ENCODE peak calls at places on chromosomes 16 and 17, in five cellular contexts. One of them, this sample, is unnamed.

GRCh38 chr16:1953734-1954133 is 755 bp downstream of the RPL3L start:
- DNase-seq in right lobe of liver: no peak
- DNase-seq in testis: no peak
- DNase-seq in Panc1: no peak
- DNase-seq in stomach: no peak
- DNase-seq in this sample: no peak

GRCh38 chr16:11016993-11017392 is 72.6 kb downstream of the CLEC16A start:
- DNase-seq in testis: peak
- DNase-seq in stomach: peak
- DNase-seq in right lobe of liver: no peak
- DNase-seq in Panc1: no peak
- DNase-seq in this sample: peak

GRCh38 chr17:1168537-1169234 is 11.1 kb downstream of the ABR start:
- DNase-seq in right lobe of liver: no peak
- DNase-seq in testis: no peak
- DNase-seq in Panc1: no peak
- DNase-seq in stomach: no peak
- DNase-seq in this sample: no peak

GRCh38 chr17:81832608-81833159 is 407 bp downstream of the MCRIP1 start:
- DNase-seq in testis: peak
- DNase-seq in Panc1: no peak
- DNase-seq in right lobe of liver: no peak
- DNase-seq in stomach: no peak
- DNase-seq in this sample: peak

GRCh38 chr17:77453613-77454559 is 313.1 kb downstream of the SEC14L1 start:
- DNase-seq in Panc1: no peak
- DNase-seq in right lobe of liver: peak
- DNase-seq in testis: no peak
- DNase-seq in stomach: peak
- DNase-seq in this sample: peak

GRCh38 chr16:81448154-81449131 is 3.8 kb downstream of the CMIP start:
- DNase-seq in right lobe of liver: peak
- DNase-seq in testis: no peak
- DNase-seq in Panc1: no peak
- DNase-seq in stomach: peak
- DNase-seq in this sample: peak

GRCh38 chr17:82241183-82241925 is 12.5 kb downstream of the SLC16A3 start:
- DNase-seq in testis: no peak
- DNase-seq in right lobe of liver: peak
- DNase-seq in Panc1: no peak
- DNase-seq in stomach: peak
- DNase-seq in this sample: peak

GRCh38 chr16:11682655-11683096 is 14.4 kb downstream of the SNN start:
- DNase-seq in right lobe of liver: no peak
- DNase-seq in testis: no peak
- DNase-seq in stomach: no peak
- DNase-seq in Panc1: no peak
- DNase-seq in this sample: no peak

GRCh38 chr16:85626191-85626951 is 13.2 kb downstream of the GSE1 start:
- DNase-seq in testis: peak
- DNase-seq in right lobe of liver: no peak
- DNase-seq in Panc1: no peak
- DNase-seq in stomach: peak
- DNase-seq in this sample: no peak

GRCh38 chr17:19288453-19288852 is 51.3 kb downstream of the EPN2 start:
- DNase-seq in Panc1: no peak
- DNase-seq in stomach: no peak
- DNase-seq in right lobe of liver: no peak
- DNase-seq in testis: no peak
- DNase-seq in this sample: no peak

GRCh38 chr17:40122944-40123810 is 1.4 kb downstream of the MSL1 start:
- DNase-seq in testis: peak
- DNase-seq in Panc1: no peak
- DNase-seq in stomach: no peak
- DNase-seq in right lobe of liver: peak
- DNase-seq in this sample: peak

GRCh38 chr16:72989203-72989991 is 58.5 kb downstream of the ZFHX3 start:
- DNase-seq in right lobe of liver: no peak
- DNase-seq in testis: peak
- DNase-seq in Panc1: no peak
- DNase-seq in stomach: no peak
- DNase-seq in this sample: no peak

GRCh38 chr17:73722163-73722562 is 77.9 kb upstream of the SDK2 start:
- DNase-seq in Panc1: no peak
- DNase-seq in stomach: no peak
- DNase-seq in testis: no peak
- DNase-seq in right lobe of liver: no peak
- DNase-seq in this sample: no peak

GRCh38 chr17:73203135-73203787 is 10.4 kb downstream of the COG1 start:
- DNase-seq in testis: no peak
- DNase-seq in right lobe of liver: no peak
- DNase-seq in stomach: peak
- DNase-seq in Panc1: no peak
- DNase-seq in this sample: peak

GRCh38 chr17:66354981-66355380 is 52.6 kb downstream of the PRKCA start:
- DNase-seq in Panc1: no peak
- DNase-seq in stomach: no peak
- DNase-seq in right lobe of liver: no peak
- DNase-seq in testis: no peak
- DNase-seq in this sample: no peak

GRCh38 chr16:84555418-84556196 is 51.1 kb upstream of the MEAK7 start:
- DNase-seq in stomach: no peak
- DNase-seq in testis: no peak
- DNase-seq in right lobe of liver: no peak
- DNase-seq in Panc1: no peak
- DNase-seq in this sample: no peak

GRCh38 chr17:68512967-68513474 is 791 bp downstream of the PRKAR1A start:
- DNase-seq in Panc1: no peak
- DNase-seq in testis: peak
- DNase-seq in stomach: no peak
- DNase-seq in right lobe of liver: no peak
- DNase-seq in this sample: peak

GRCh38 chr16:84508502-84508901 is 4.0 kb upstream of the MEAK7 start:
- DNase-seq in testis: no peak
- DNase-seq in right lobe of liver: peak
- DNase-seq in Panc1: no peak
- DNase-seq in stomach: no peak
- DNase-seq in this sample: no peak

GRCh38 chr17:29682054-29682453 is 59.3 kb upstream of the CORO6 start:
- DNase-seq in Panc1: no peak
- DNase-seq in right lobe of liver: no peak
- DNase-seq in testis: no peak
- DNase-seq in stomach: no peak
- DNase-seq in this sample: no peak

GRCh38 chr17:28494445-28495188 is 11.5 kb upstream of the FOXN1 start:
- DNase-seq in stomach: peak
- DNase-seq in testis: peak
- DNase-seq in Panc1: peak
- DNase-seq in right lobe of liver: peak
- DNase-seq in this sample: peak

GRCh38 chr16:11258553-11259287 is 2.7 kb upstream of the SOCS1 start:
- DNase-seq in Panc1: no peak
- DNase-seq in testis: peak
- DNase-seq in right lobe of liver: peak
- DNase-seq in stomach: peak
- DNase-seq in this sample: peak

GRCh38 chr16:1708768-1709180 is 2.8 kb downstream of the MAPK8IP3 start:
- DNase-seq in right lobe of liver: no peak
- DNase-seq in Panc1: no peak
- DNase-seq in testis: no peak
- DNase-seq in stomach: no peak
- DNase-seq in this sample: no peak

GRCh38 chr17:37274432-37274831 is 101.4 kb upstream of the C17orf78 start:
- DNase-seq in right lobe of liver: no peak
- DNase-seq in stomach: no peak
- DNase-seq in Panc1: no peak
- DNase-seq in testis: no peak
- DNase-seq in this sample: no peak

GRCh38 chr16:28181557-28181914 is 30.2 kb downstream of the XPO6 start:
- DNase-seq in stomach: peak
- DNase-seq in Panc1: peak
- DNase-seq in testis: no peak
- DNase-seq in right lobe of liver: no peak
- DNase-seq in this sample: peak

GRCh38 chr17:68398731-68399637 is 58.3 kb downstream of the WIPI1 start:
- DNase-seq in stomach: peak
- DNase-seq in Panc1: peak
- DNase-seq in right lobe of liver: peak
- DNase-seq in testis: peak
- DNase-seq in this sample: peak

GRCh38 chr17:28725166-28725659 is 820 bp downstream of the TLCD1 start:
- DNase-seq in right lobe of liver: no peak
- DNase-seq in stomach: no peak
- DNase-seq in Panc1: no peak
- DNase-seq in testis: no peak
- DNase-seq in this sample: peak

GRCh38 chr17:19719365-19720209 is 3.2 kb upstream of the SLC47A2 start:
- DNase-seq in stomach: no peak
- DNase-seq in testis: no peak
- DNase-seq in Panc1: no peak
- DNase-seq in right lobe of liver: no peak
- DNase-seq in this sample: peak

GRCh38 chr16:85235988-85236831 is 123.9 kb upstream of the CIBAR2 start:
- DNase-seq in right lobe of liver: peak
- DNase-seq in Panc1: no peak
- DNase-seq in stomach: peak
- DNase-seq in testis: peak
- DNase-seq in this sample: peak

GRCh38 chr17:36731091-36731490 is 129.7 kb downstream of the MRM1 start:
- DNase-seq in stomach: no peak
- DNase-seq in Panc1: no peak
- DNase-seq in right lobe of liver: no peak
- DNase-seq in testis: no peak
- DNase-seq in this sample: peak

GRCh38 chr17:83062011-83062817 is 17.2 kb upstream of the METRNL start:
- DNase-seq in right lobe of liver: peak
- DNase-seq in stomach: no peak
- DNase-seq in testis: peak
- DNase-seq in Panc1: no peak
- DNase-seq in this sample: no peak

GRCh38 chr17:50672831-50673551 is 34.7 kb downstream of the ANKRD40 start:
- DNase-seq in right lobe of liver: peak
- DNase-seq in testis: no peak
- DNase-seq in stomach: no peak
- DNase-seq in Panc1: no peak
- DNase-seq in this sample: no peak

GRCh38 chr16:87851141-87851587 is 18.1 kb downstream of the SLC7A5 start:
- DNase-seq in Panc1: no peak
- DNase-seq in stomach: no peak
- DNase-seq in testis: no peak
- DNase-seq in right lobe of liver: no peak
- DNase-seq in this sample: no peak

GRCh38 chr16:54718376-54718775 is 212.3 kb upstream of the IRX5 start:
- DNase-seq in stomach: no peak
- DNase-seq in right lobe of liver: no peak
- DNase-seq in testis: no peak
- DNase-seq in Panc1: no peak
- DNase-seq in this sample: no peak

GRCh38 chr16:77399546-77399945 is 35.3 kb downstream of the ADAMTS18 start:
- DNase-seq in Panc1: no peak
- DNase-seq in stomach: no peak
- DNase-seq in testis: no peak
- DNase-seq in right lobe of liver: no peak
- DNase-seq in this sample: no peak

GRCh38 chr17:80780381-80781187 is 211.1 kb upstream of the CHMP6 start:
- DNase-seq in right lobe of liver: no peak
- DNase-seq in stomach: no peak
- DNase-seq in testis: no peak
- DNase-seq in Panc1: no peak
- DNase-seq in this sample: no peak
- H3K27ac ChIP-seq in right lobe of liver: no peak
- H3K27ac ChIP-seq in stomach: peak
- H3K27ac ChIP-seq in testis: no peak
- H3K27ac ChIP-seq in Panc1: no peak
- H3K27ac ChIP-seq in this sample: no peak

GRCh38 chr17:72063262-72063661 is 57.6 kb upstream of the SOX9 start:
- DNase-seq in testis: no peak
- DNase-seq in Panc1: no peak
- DNase-seq in stomach: no peak
- DNase-seq in right lobe of liver: no peak
- DNase-seq in this sample: no peak
- H3K4me3 ChIP-seq in testis: no peak
- H3K4me3 ChIP-seq in Panc1: no peak
- H3K4me3 ChIP-seq in stomach: no peak
- H3K4me3 ChIP-seq in right lobe of liver: no peak
- H3K4me3 ChIP-seq in this sample: no peak

DNA sequence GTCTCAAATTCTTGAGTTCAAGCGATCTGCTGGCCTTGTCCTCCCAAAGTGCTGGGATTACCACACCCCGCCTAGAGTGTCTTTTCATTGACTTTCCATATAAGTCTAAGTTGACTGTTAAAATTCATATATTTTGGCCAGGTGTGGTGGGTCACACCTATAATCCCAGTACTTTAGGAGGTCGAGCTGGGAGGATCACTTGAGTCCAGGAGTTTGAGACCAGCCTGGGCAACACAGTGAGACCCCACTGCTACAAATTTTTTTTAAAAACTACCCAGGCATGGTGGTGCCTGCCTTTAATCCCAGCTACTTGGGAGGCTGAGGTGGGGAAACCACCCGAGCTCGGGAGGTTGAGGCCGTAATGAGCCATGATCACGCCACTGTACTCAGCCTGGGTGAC is 21.9 kb upstream of the MRC2 start:
- DNase-seq in testis: no peak
- DNase-seq in stomach: no peak
- DNase-seq in Panc1: no peak
- DNase-seq in right lobe of liver: no peak
- DNase-seq in this sample: no peak
- H3K27ac ChIP-seq in testis: no peak
- H3K27ac ChIP-seq in stomach: no peak
- H3K27ac ChIP-seq in Panc1: no peak
- H3K27ac ChIP-seq in right lobe of liver: no peak
- H3K27ac ChIP-seq in this sample: no peak

GRCh38 chr16:30628628-30629342 is 18.6 kb upstream of the ZNF689 start:
- DNase-seq in right lobe of liver: peak
- DNase-seq in stomach: peak
- DNase-seq in testis: peak
- DNase-seq in Panc1: peak
- DNase-seq in this sample: peak
- H3K4me3 ChIP-seq in right lobe of liver: no peak
- H3K4me3 ChIP-seq in stomach: no peak
- H3K4me3 ChIP-seq in testis: no peak
- H3K4me3 ChIP-seq in Panc1: peak
- H3K4me3 ChIP-seq in this sample: no peak